ENCODE peak calls at places on chromosomes 4 and X, in nine cellular contexts. Y is ovary, A is body of pancreas, R is breast epithelium, J is stomach, N is HCT116, V is IMR-90, T is Peyer's patch, Z is GM12878. H is an unnamed sample.

GRCh38 chrX:34528081-34528480 is 129.0 kb downstream of the TMEM47 start:
- DNase-seq in Y (no peak), A (no peak), R (no peak), J (no peak), N (no peak), V (no peak), T (no peak), Z (no peak), H (no peak)

GRCh38 chrX:86711531-86712180 is 563.4 kb downstream of the DACH2 start:
- DNase-seq in Y (no peak), A (no peak), R (no peak), J (no peak), N (no peak), V (no peak), T (no peak), Z (no peak), H (no peak)

GRCh38 chr4:958836-959337 is 14.5 kb downstream of the DGKQ start:
- DNase-seq in Y (no peak), A (no peak), R (no peak), J (no peak), N (no peak), V (no peak), T (no peak), Z (no peak), H (peak)

GRCh38 chr4:3205995-3206394 is 43.0 kb upstream of the MSANTD1 start:
- DNase-seq in Y (no peak), A (no peak), R (no peak), J (no peak), N (no peak), V (no peak), T (peak), Z (no peak), H (no peak)

GRCh38 chrX:69010339-69010738 is 154.9 kb downstream of the PJA1 start:
- DNase-seq in Y (no peak), A (no peak), R (no peak), J (no peak), N (no peak), V (no peak), T (no peak), Z (no peak), H (no peak)

GRCh38 chrX:25028726-25029125 is 13.0 kb upstream of the ARX start:
- DNase-seq in Y (no peak), A (no peak), R (no peak), J (no peak), N (no peak), V (peak), T (no peak), Z (no peak), H (no peak)

GRCh38 chrX:40912576-40912975 is 172.7 kb upstream of the USP9X start:
- DNase-seq in Y (no peak), A (no peak), R (no peak), J (no peak), N (no peak), V (no peak), T (no peak), Z (no peak), H (no peak)

GRCh38 chr4:25993564-25994185 is 79.7 kb downstream of the SMIM20 start:
- DNase-seq in Y (no peak), A (no peak), R (no peak), J (no peak), N (peak), V (no peak), T (peak), Z (no peak), H (no peak)

GRCh38 chrX:37746268-37746931 is 33.5 kb upstream of the CYBB start:
- DNase-seq in Y (no peak), A (no peak), R (no peak), J (no peak), N (no peak), V (no peak), T (no peak), Z (peak), H (no peak)

GRCh38 chrX:148878371-148878770 is 378.0 kb downstream of the AFF2 start:
- DNase-seq in Y (no peak), A (no peak), R (no peak), J (no peak), N (no peak), V (peak), T (no peak), Z (no peak), H (no peak)

DNA sequence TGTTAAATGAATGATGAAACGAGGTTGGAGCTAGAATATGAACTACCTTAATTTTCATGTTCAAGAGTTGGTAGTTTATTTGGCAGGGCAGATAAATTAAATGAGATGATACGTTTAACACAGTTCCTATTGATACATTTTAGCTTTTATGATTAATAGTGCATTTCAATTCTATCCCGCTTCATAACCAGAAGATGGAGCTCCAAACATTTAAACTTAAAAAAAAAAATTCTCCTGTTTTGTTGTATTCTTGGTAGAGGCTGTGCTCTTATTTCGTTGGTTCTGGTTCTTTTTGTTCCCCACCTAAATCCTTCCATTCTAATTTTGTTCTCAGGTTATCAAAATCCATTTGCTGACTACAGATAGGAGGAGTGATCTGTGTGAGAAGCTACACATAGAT is 71.8 kb upstream of the PTPN13 start:
- DNase-seq in Y (no peak), A (no peak), R (no peak), J (no peak), N (no peak), V (no peak), T (no peak), Z (no peak), H (no peak)
- TF ChIP-seq CTCF in Y (no peak), A (no peak), R (no peak), J (no peak), N (peak), V (peak), T (no peak), Z (peak), H (no peak)

DNA sequence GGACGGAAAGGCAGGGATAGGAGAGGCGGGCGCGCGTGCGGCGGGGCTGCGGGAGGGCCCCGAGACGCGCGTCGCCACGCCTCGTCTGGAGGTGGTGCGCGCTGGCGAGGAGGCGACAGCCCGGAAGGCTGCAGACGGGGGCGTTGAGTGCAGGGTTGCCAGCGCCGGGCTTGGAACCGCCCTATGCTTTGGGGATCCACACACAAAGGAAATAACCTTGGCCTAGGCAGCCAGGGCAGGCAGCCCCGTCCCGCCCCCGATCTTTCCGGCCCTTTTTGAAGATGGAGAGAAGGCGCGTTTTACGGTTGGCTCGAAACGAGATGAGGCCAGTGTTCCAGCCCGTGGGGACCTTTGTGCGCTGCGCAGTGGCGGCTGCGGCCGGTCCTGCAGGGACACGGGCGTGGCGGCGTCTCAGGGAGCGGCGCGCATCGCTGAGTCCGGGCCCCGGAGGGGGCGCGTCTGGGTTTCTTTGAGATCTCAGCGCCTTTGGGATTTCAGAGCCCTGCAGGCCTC is 50.8 kb upstream of the TRIM2 start:
- DNase-seq in Y (peak), A (peak), R (peak), J (peak), N (no peak), V (peak), T (peak), Z (no peak), H (peak)
- TF ChIP-seq POLR2A in Y (no peak), A (peak), R (no peak), J (no peak), N (no peak), V (no peak), T (no peak), Z (peak), H (no peak)

DNA sequence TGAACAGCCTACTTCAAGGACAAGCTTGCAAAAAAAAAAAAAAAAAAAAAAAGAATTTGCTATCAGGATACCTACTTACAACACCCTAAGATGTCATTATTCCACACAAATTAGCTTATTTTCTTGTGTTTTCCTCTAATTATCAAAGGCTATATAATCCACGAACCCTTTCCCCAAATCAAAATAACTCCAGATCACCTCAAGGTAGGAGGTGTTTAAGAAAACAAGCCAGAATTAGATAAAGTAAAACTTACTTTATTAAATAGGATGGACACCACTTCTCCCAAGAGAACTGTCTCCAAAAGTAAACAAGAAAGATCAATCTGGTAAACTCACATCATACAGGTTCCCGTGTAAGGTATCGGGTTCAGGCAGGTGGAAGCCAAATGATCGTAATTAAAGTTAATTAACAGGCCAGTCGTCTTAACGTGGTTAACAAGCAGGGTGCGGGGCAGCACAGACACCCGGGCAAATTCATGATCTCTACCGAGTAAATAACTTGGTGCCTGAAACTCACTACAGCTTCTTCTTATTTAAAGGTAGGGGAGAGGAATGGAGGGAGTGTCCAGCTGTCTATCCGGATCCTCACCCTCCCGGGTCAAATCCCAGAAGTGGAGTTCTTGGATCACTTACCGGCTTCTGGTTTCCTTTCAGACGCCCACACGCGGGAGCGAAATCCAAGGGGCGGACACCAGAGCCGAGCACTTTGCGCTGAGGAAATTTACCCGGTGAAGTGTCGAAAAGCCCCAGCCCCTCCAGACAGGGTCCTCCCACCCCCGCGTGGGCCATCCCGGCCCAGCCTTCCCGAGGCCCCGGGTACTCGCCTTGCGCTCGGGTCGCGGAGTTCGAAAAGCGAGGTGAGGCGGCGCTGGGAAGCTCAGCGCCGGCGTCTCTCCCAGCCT is 708 bp downstream of the ARAP2 start:
- DNase-seq in Y (peak), A (peak), R (peak), J (peak), N (no peak), V (peak), T (peak), Z (no peak), H (peak)
- H3K4me3 ChIP-seq in Y (peak), A (peak), R (peak), J (peak), N (peak), V (peak), T (peak), Z (peak), H (peak)

GRCh38 chr4:94127707-94128328 is 79.8 kb upstream of the SMARCAD1 start:
- DNase-seq in Y (no peak), A (no peak), R (no peak), J (no peak), N (peak), V (peak), T (no peak), Z (no peak), H (no peak)
- TF ChIP-seq CTCF in Y (no peak), A (peak), R (peak), J (no peak), N (peak), V (peak), T (peak), Z (peak), H (no peak)

DNA sequence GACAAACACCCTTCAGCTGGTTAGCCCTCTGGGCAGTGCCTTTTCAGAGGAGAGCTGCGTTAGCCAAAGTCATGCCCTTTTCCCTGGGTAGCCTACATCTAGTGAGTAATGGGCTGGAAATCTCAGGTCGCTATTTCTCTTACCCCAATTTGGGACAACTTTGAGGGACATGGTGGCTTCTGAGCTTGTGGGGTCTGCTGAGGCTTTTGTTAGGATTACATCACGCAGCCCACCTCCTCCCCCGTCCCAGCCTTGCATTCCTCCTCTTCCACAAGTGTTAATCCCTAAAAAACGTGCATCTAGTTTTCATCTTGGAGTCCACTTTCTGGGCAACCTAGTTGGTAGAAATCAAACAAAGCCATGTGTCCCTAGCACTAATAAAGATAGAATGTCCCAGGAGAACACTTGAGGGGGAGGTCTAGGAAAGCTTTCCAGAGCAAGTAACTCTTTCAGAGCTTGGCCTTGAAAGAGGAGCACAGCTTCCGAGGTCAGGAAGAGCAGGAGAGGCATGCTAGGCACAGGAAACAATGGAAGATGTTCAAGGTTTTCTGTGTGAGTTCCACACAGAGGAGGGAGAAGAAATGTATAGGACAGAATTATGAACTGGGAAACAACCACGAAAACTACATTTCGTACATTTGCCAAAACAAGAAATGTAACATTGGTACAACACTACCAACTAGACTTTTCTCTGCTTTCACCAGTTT is 2.8 kb downstream of the MRFAP1 start:
- DNase-seq in Y (no peak), A (no peak), R (no peak), J (no peak), N (no peak), V (no peak), T (peak), Z (no peak), H (no peak)
- TF ChIP-seq POLR2A in Y (no peak), A (no peak), R (no peak), J (no peak), N (no peak), V (no peak), T (no peak), Z (no peak), H (no peak)

GRCh38 chrX:636971-637659 is 6.5 kb downstream of the SHOX start:
- DNase-seq in Y (no peak), A (no peak), R (no peak), J (peak), N (no peak), V (no peak), T (no peak), Z (no peak), H (no peak)

GRCh38 chrX:634306-634958 is 3.8 kb downstream of the SHOX start:
- DNase-seq in Y (no peak), A (no peak), R (no peak), J (peak), N (no peak), V (no peak), T (no peak), Z (no peak), H (no peak)

GRCh38 chrX:637660-638481 is 7.3 kb downstream of the SHOX start:
- DNase-seq in Y (no peak), A (no peak), R (no peak), J (peak), N (no peak), V (no peak), T (no peak), Z (no peak), H (no peak)

GRCh38 chrX:633655-634305 is 3.2 kb downstream of the SHOX start:
- DNase-seq in Y (no peak), A (no peak), R (no peak), J (no peak), N (no peak), V (no peak), T (no peak), Z (no peak), H (no peak)

GRCh38 chrX:635428-636192 is 5.0 kb downstream of the SHOX start:
- DNase-seq in Y (no peak), A (no peak), R (no peak), J (no peak), N (no peak), V (no peak), T (no peak), Z (no peak), H (no peak)
- H3K4me3 ChIP-seq in Y (no peak), A (no peak), R (no peak), J (no peak), N (no peak), V (no peak), T (no peak), Z (no peak), H (no peak)

DNA sequence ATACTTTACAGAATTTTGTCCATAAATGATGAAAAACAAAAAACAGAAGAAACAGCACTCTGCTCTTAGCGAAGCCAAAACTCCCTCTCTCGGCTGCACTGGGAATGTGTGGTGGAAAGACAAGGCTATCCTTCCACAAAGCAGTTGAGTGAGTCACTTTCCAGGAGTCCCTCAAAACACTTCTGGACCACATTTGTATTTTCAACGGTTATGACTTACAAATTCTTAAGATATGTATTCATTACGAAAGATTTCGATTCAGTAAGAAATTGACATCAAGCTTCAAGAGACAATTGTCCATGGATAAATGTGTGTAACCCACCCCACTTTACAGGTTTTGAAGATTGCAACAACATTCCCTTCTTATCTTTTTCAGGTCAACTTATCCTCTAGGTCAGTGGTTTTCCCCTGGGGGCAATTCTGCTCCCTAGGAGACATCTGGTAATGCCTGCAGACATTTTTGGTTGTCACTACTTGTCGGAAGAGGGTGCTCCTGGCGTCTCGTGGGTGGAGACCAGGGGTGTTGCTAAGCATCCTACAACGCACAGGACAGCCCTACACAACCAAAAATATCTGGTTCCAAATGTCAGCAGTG is 66.7 kb upstream of the MTNR1A start:
- DNase-seq in Y (no peak), A (no peak), R (no peak), J (no peak), N (no peak), V (peak), T (no peak), Z (no peak), H (no peak)
- TF ChIP-seq CTCF in Y (no peak), A (no peak), R (no peak), J (no peak), N (no peak), V (peak), T (no peak), Z (no peak), H (no peak)

GRCh38 chrX:155065035-155065734 is 5.8 kb downstream of the CMC4 start:
- DNase-seq in Y (no peak), A (no peak), R (no peak), J (no peak), N (no peak), V (peak), T (no peak), Z (no peak), H (no peak)
- TF ChIP-seq POLR2A in Y (no peak), A (no peak), R (no peak), J (no peak), N (no peak), V (no peak), T (no peak), Z (no peak), H (no peak)

DNA sequence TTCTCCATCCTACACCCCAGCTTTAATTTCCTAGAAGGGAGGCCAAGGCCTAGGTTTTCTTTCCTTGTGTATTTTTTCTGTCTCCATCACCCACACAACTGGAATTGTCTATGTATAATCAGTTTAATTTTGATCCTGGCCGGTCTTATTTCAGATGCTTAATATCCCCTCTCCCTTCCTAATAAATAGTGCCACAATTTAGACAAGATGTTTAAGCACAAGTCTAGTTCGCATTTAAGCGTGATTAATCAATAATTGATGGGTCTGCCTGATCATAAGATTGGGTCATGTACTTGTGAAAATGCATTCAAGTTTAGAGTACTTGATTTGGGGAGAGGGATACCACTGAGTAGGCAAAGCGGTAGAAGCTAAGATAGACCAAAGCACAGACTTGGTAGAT is 2.4 kb downstream of the BMP2K start:
- DNase-seq in Y (no peak), A (no peak), R (no peak), J (no peak), N (no peak), V (no peak), T (no peak), Z (no peak), H (no peak)
- H3K4me3 ChIP-seq in Y (no peak), A (no peak), R (peak), J (peak), N (no peak), V (no peak), T (peak), Z (peak), H (no peak)

H was measured in uterus.